ENCODE peak calls at places on chromosomes 4 and X, in nine cellular contexts. W is small intestine; F is fibroblast of lung; S is effector memory CD4-positive, alpha-beta T cell; V is left lung; R is aorta; C is CD8-positive, alpha-beta memory T cell; N is psoas muscle; U is GM23248. K is an unnamed sample. For H3K27me3, the result is how much of the 10 kb centered on the place peaks cover.

GRCh38 chr4:11765849-11766453 is 337.3 kb upstream of the HS3ST1 start:
- DNase-seq in V (no peak), F (peak), R (no peak), C (no peak), W (peak), N (no peak), U (peak), S (no peak), K (no peak)

GRCh38 chr4:182192511-182193181 is 50.6 kb upstream of the TENM3 start:
- DNase-seq in W (no peak), R (no peak), V (no peak), N (no peak), F (peak), U (no peak), C (no peak), S (no peak), K (no peak)

GRCh38 chr4:152348670-152349069 is 187.2 kb downstream of the FBXW7 start:
- DNase-seq in V (no peak), U (peak), S (no peak), R (no peak), N (no peak), W (no peak), C (no peak), F (no peak), K (no peak)

GRCh38 chrX:84160736-84161135 is 27.3 kb downstream of the RPS6KA6 start:
- DNase-seq in U (no peak), F (no peak), S (no peak), V (no peak), W (no peak), N (no peak), R (no peak), C (no peak), K (no peak)

GRCh38 chrX:50635811-50636365 is 165.3 kb upstream of the DGKK start:
- DNase-seq in U (no peak), S (no peak), R (no peak), N (peak), F (no peak), C (no peak), W (no peak), V (no peak), K (no peak)

GRCh38 chr4:108204518-108204917 is 35.8 kb upstream of the LEF1 start:
- DNase-seq in V (no peak), R (no peak), F (no peak), C (no peak), N (no peak), W (no peak), U (no peak), S (no peak), K (no peak)

GRCh38 chr4:13523591-13524503 is 20.5 kb downstream of the NKX3-2 start:
- DNase-seq in S (no peak), R (no peak), W (no peak), C (no peak), V (no peak), U (no peak), N (no peak), F (no peak), K (no peak)

GRCh38 chrX:41561045-41561444 is 113.9 kb downstream of the NYX start:
- DNase-seq in N (no peak), F (peak), V (no peak), W (peak), C (peak), S (peak), R (no peak), U (peak), K (peak)

GRCh38 chr4:22897520-22898108 is 204.9 kb downstream of the GBA3 start:
- DNase-seq in U (peak), F (peak), S (no peak), V (no peak), N (no peak), W (peak), C (no peak), R (no peak), K (no peak)

GRCh38 chr4:38804654-38805295 is at the start of gene TLR1:
- DNase-seq in V (no peak), F (peak), W (peak), S (no peak), C (no peak), R (no peak), N (no peak), U (peak), K (no peak)

GRCh38 chrX:135543924-135544323 is 23.5 kb downstream of the INTS6L start:
- DNase-seq in U (no peak), W (peak), F (no peak), V (no peak), C (peak), R (no peak), S (peak), N (no peak), K (no peak)

GRCh38 chr4:88629826-88630225 is 37.5 kb downstream of the HERC3 start:
- DNase-seq in F (peak), R (no peak), V (no peak), W (no peak), U (peak), C (no peak), S (no peak), N (no peak), K (no peak)

GRCh38 chrX:22748093-22748999 is 251.4 kb upstream of the DDX53 start:
- DNase-seq in V (no peak), N (no peak), C (peak), S (no peak), W (peak), R (no peak), F (peak), U (peak), K (no peak)

GRCh38 chr4:28241021-28241420 is 1380.4 kb downstream of the STIM2 start:
- DNase-seq in R (no peak), S (no peak), W (no peak), U (peak), F (no peak), N (no peak), V (no peak), C (no peak), K (no peak)

GRCh38 chr4:7960790-7961655 is 21.4 kb upstream of the AFAP1 start:
- DNase-seq in S (no peak), R (no peak), U (peak), C (no peak), V (peak), F (peak), W (peak), N (peak), K (peak)

GRCh38 chrX:2614911-2615310 is 76.2 kb upstream of the CD99 start:
- DNase-seq in S (no peak), N (no peak), U (peak), R (no peak), V (no peak), C (no peak), F (peak), W (peak), K (peak)

GRCh38 chrX:2608638-2609430 is 82.3 kb upstream of the CD99 start:
- DNase-seq in V (peak), R (peak), N (peak), U (peak), F (peak), C (peak), W (peak), S (peak), K (peak)

GRCh38 chrX:2607113-2607512 is 84.0 kb upstream of the CD99 start:
- DNase-seq in U (no peak), S (no peak), F (no peak), W (no peak), R (no peak), N (no peak), V (no peak), C (no peak), K (no peak)

GRCh38 chrX:2609431-2610238 is 81.5 kb upstream of the CD99 start:
- DNase-seq in W (peak), V (no peak), R (no peak), U (peak), N (no peak), C (no peak), F (peak), S (no peak), K (no peak)

DNA sequence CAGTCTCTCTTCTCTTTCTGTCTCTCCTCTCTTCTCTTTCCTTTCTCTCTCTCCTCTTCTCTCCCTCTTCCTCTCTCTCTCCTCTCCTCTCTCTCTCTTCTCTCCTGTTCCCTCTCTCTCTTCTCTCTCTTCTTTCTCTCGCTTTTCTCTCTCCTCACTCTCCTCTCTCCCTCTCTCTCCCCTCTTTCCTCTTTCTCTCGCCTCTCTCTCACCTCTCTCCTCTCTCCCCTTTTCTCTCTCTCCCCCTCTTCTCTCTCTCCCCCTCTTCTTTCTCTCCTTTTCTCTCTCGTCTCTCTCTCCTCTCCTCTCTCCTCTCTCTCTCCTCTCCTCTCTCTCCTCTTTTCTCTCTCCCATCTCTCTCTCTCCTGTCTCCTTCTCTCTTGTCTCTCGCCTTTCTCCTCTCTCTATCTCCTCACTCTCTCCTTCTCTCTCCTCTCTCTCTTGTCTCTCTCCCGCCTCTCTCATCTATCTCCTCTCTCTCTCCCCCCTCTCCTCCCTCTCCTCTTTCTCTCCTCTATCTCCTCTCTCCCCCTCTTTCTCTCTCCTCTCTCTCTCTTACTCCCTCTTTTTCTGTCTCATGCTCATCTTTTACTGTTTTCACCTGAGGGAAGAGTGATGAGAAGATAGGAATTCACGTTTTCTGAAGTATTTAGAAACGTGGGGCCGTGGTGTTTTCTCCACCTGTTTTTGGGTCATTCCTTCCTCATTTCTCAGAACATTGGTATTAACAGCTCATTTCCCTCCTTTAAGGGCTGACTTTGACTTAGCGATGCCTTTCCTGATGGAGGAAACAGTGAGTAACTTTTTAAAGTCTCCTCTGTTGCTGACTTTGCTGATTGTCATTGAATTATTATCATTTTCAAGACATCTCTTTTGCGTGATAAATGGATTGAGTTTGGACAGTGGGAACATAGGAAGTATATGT is 80.6 kb upstream of the CD99 start:
- DNase-seq in N (no peak), V (no peak), F (peak), U (peak), W (peak), R (no peak), C (no peak), S (no peak), K (no peak)
- H3K4me3 ChIP-seq in N (peak), V (peak), F (peak), U (peak), W (no peak), R (peak), C (no peak), S (peak), K (peak)

GRCh38 chr4:162727232-162727631 is 439.5 kb downstream of the NAF1 start:
- DNase-seq in R (no peak), S (no peak), V (no peak), U (no peak), N (no peak), W (peak), C (no peak), F (no peak), K (no peak)

GRCh38 chr4:162732871-162733270 is 433.8 kb downstream of the NAF1 start:
- DNase-seq in F (no peak), W (no peak), N (no peak), S (no peak), C (no peak), V (no peak), U (no peak), R (no peak), K (no peak)
- H3K27ac ChIP-seq in F (no peak), W (no peak), N (no peak), S (no peak), C (no peak), V (no peak), U (no peak), R (no peak), K (no peak)

GRCh38 chr4:185011408-185011807 is 6.9 kb upstream of the HELT start:
- DNase-seq in W (no peak), U (peak), F (no peak), C (no peak), V (no peak), S (no peak), R (no peak), N (no peak), K (no peak)
- H3K27me3 ChIP-seq in W (under half), U (half or more), F (under half), C (under half), V (half or more), S (under half), R (under half), N (half or more), K (under half)

GRCh38 chr4:123954220-123954619 is 557.6 kb downstream of the SPRY1 start:
- DNase-seq in C (no peak), U (no peak), S (no peak), N (no peak), V (no peak), W (no peak), F (no peak), R (no peak), K (no peak)
- H3K4me3 ChIP-seq in C (no peak), U (peak), S (no peak), N (no peak), V (no peak), W (no peak), F (no peak), R (no peak), K (no peak)

DNA sequence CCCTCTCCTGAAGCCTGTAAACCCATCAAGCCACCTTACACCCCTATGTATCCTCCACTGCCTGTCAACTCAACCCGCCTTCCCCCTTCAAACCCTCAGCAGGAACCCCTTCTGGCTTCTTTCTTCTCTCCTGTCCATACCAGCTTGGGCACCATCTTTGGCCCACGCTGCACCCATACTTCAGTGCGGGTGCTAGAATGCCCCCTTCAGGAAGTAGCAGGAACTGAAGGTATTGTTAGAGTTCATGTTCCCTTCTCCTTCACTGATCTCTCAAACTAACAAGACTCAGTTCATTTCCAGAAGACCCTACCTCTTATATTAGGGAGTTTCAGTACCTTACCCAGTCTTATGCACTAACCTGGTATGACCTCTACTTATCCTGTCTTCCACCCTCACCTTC is 1.5 kb upstream of the UGT2B17 start:
- DNase-seq in W (no peak), R (no peak), S (no peak), N (no peak), F (no peak), C (no peak), U (no peak), V (no peak), K (no peak)
- H3K27ac ChIP-seq in W (no peak), R (no peak), S (no peak), N (no peak), F (no peak), C (no peak), U (no peak), V (no peak), K (no peak)

K was measured in AG04450.